ENCODE peak calls at places on chromosomes 11 and 22, in five cellular contexts. O is progenitor cell of endocrine pancreas, P is MCF 10A, L is transverse colon, T is esophagus squamous epithelium. E is an unnamed sample.

GRCh38 chr11:15967166-15967565 is 389.2 kb downstream of the SOX6 start:
- DNase-seq in L (peak), P (peak), T (no peak), O (no peak), E (no peak)

GRCh38 chr11:112539741-112540140 is 279.1 kb upstream of the PLET1 start:
- DNase-seq in O (no peak), L (no peak), P (no peak), T (no peak), E (no peak)

GRCh38 chr11:119743041-119743440 is 14.0 kb upstream of the NECTIN1 start:
- DNase-seq in O (no peak), T (no peak), L (peak), P (no peak), E (no peak)

GRCh38 chr22:17303840-17304779 is 65.2 kb upstream of the CECR2 start:
- DNase-seq in L (peak), T (no peak), P (no peak), O (no peak), E (peak)

GRCh38 chr22:22554324-22555284 is 4.5 kb downstream of the PRAME start:
- DNase-seq in O (no peak), P (no peak), T (no peak), L (no peak), E (no peak)

GRCh38 chr22:42434283-42434682 is 2.1 kb upstream of the NFAM1 start:
- DNase-seq in L (no peak), P (peak), T (no peak), O (no peak), E (no peak)

GRCh38 chr22:21624120-21624879 is 5.5 kb downstream of the YDJC start:
- DNase-seq in P (peak), O (no peak), L (peak), T (no peak), E (no peak)

GRCh38 chr11:26944866-26945664 is 48.8 kb upstream of the FIBIN start:
- DNase-seq in L (no peak), O (no peak), T (no peak), P (no peak), E (no peak)

GRCh38 chr11:126740857-126741256 is 259.7 kb downstream of the KIRREL3 start:
- DNase-seq in L (no peak), T (no peak), O (no peak), P (no peak), E (no peak)

GRCh38 chr11:94599510-94599909 is 32.3 kb downstream of the PIWIL4 start:
- DNase-seq in L (no peak), T (no peak), P (no peak), O (no peak), E (no peak)

GRCh38 chr11:94597896-94598295 is 30.7 kb downstream of the PIWIL4 start:
- DNase-seq in O (no peak), L (no peak), T (no peak), P (no peak), E (no peak)

GRCh38 chr11:94603587-94603986 is 36.4 kb downstream of the PIWIL4 start:
- DNase-seq in P (no peak), O (no peak), T (no peak), L (no peak), E (no peak)

GRCh38 chr11:94604496-94604895 is 37.3 kb downstream of the PIWIL4 start:
- DNase-seq in T (no peak), P (no peak), O (no peak), L (no peak), E (no peak)

GRCh38 chr11:94602430-94603372 is 35.5 kb downstream of the PIWIL4 start:
- DNase-seq in T (no peak), O (no peak), L (peak), P (no peak), E (no peak)
- TF ChIP-seq CTCF in T (no peak), O (no peak), L (peak), P (no peak), E (no peak)

GRCh38 chr22:28009272-28009827 is 90.3 kb upstream of the PITPNB start:
- DNase-seq in O (peak), T (no peak), L (peak), P (peak), E (peak)
- TF ChIP-seq CTCF in O (peak), T (peak), L (peak), P (peak), E (peak)

GRCh38 chr22:39654959-39655579 is 84.5 kb downstream of the CACNA1I start:
- DNase-seq in L (no peak), P (no peak), O (no peak), T (no peak), E (no peak)
- TF ChIP-seq CTCF in L (no peak), P (no peak), O (no peak), T (no peak), E (no peak)

GRCh38 chr11:82906236-82906635 is 4.7 kb downstream of the DDIAS start:
- DNase-seq in O (no peak), P (peak), L (no peak), T (no peak), E (no peak)
- TF ChIP-seq CTCF in O (peak), P (peak), L (peak), T (peak), E (peak)

GRCh38 chr22:46187862-46188261 is 37.5 kb downstream of the PPARA start:
- DNase-seq in L (no peak), O (no peak), P (no peak), T (no peak), E (no peak)
- TF ChIP-seq CTCF in L (no peak), O (no peak), P (no peak), T (no peak), E (no peak)

DNA sequence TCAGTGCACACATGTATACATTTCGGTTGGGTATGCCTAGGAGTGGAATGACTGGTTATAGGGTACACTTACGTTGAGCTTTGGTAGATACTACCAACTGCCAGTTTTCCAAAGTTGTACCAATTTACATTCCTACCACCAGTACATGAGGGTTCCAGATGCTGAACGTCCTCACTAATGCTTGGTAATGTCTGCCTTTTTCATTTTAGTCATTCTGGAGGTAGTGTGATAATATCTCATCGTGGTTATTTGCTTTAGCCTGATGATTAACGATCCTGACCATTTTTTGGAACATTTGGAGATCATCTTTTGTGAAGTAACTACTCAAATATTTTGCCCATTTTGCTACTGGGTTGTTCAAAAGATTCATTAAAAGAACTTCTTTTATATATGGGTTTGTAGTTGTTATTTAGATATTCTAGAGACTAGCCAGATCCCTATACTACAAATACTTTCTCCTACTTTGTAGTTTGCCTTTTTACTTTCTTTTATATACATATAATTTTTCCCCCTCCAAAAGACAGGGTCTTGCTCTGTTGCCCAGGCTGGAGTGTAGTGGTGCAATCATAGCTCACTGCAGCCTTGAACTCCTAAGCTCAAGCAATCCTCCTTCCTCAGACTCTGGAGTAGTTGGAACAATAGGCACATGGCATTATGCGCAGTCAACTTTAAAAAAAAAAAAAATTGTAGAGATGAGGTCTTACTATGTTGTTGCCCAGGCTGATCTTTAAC is 62.1 kb downstream of the RBFOX2 start:
- DNase-seq in T (no peak), P (no peak), O (no peak), L (no peak), E (no peak)
- TF ChIP-seq CTCF in T (no peak), P (no peak), O (no peak), L (no peak), E (no peak)

GRCh38 chr11:61776561-61777075 is 15.8 kb downstream of the TMEM258 start:
- DNase-seq in T (no peak), O (no peak), L (peak), P (peak), E (peak)
- TF ChIP-seq CTCF in T (no peak), O (peak), L (peak), P (peak), E (no peak)

E was measured in activated B cell treated with CpG ODN at 0.5 μM for 24 hours.